ENCODE peak calls at places on chromosomes 6 and 20, in four cellular contexts. O is GM23338, M is left lung, S is osteoblast. P is an unnamed sample.
A peak's percentile ranks its signal among the peaks of the same experiment; 100 is the strongest.

GRCh38 chr20:21719592-21720214 is 14.2 kb downstream of the PAX1 start:
- DNase-seq in O (peak; percentile 87), M (no peak), S (peak; percentile 78), P (peak; percentile 90)

GRCh38 chr20:22001886-22002285 is 296.4 kb downstream of the PAX1 start:
- DNase-seq in O (no peak), M (no peak), S (no peak), P (no peak)

GRCh38 chr6:163180874-163181541 is 233.5 kb upstream of the QKI start:
- DNase-seq in O (peak; percentile 86), M (no peak), S (peak; percentile 79), P (peak; percentile 92)

GRCh38 chr6:108559884-108560462 is 744 bp upstream of the FOXO3 start:
- DNase-seq in O (peak; percentile 90), M (no peak), S (peak; percentile 88), P (peak; percentile 90)

GRCh38 chr6:170147056-170147787 is 143.7 kb downstream of the DLL1 start:
- DNase-seq in O (no peak), M (peak; percentile 66), S (peak; percentile 61), P (peak; percentile 44)

GRCh38 chr6:121382467-121383121 is 48.3 kb upstream of the TBC1D32 start:
- DNase-seq in O (no peak), M (no peak), S (no peak), P (no peak)

GRCh38 chr6:104754788-104755409 is 104.8 kb downstream of the HACE1 start:
- DNase-seq in O (no peak), M (no peak), S (no peak), P (no peak)

GRCh38 chr6:123967900-123968299 is 164.2 kb downstream of the NKAIN2 start:
- DNase-seq in O (no peak), M (no peak), S (no peak), P (no peak)

GRCh38 chr20:49549806-49550551 is 18.0 kb downstream of the PTGIS start:
- DNase-seq in O (no peak), M (no peak), S (no peak), P (no peak)

GRCh38 chr6:88870728-88871330 is 92.6 kb downstream of the RNGTT start:
- DNase-seq in O (peak; percentile 70), M (no peak), S (no peak), P (no peak)

GRCh38 chr6:144855812-144856531 is 570.8 kb downstream of the UTRN start:
- DNase-seq in O (no peak), M (no peak), S (no peak), P (no peak)

GRCh38 chr20:49819702-49820101 is 7.1 kb downstream of the SLC9A8 start:
- DNase-seq in O (no peak), M (no peak), S (no peak), P (no peak)

GRCh38 chr6:167152858-167153257 is 4.9 kb downstream of the GPR31 start:
- DNase-seq in O (no peak), M (no peak), S (no peak), P (no peak)

GRCh38 chr20:1266167-1266973 is at the start of gene SNPH:
- DNase-seq in O (peak; percentile 85), M (peak; percentile 90), S (peak; percentile 87), P (peak; percentile 89)

GRCh38 chr6:5730586-5731263 is 276.0 kb downstream of the NRN1 start:
- DNase-seq in O (no peak), M (no peak), S (peak; percentile 73), P (no peak)

GRCh38 chr6:157139054-157139708 is 184.1 kb downstream of the TMEM242 start:
- DNase-seq in O (peak; percentile 71), M (no peak), S (peak; percentile 57), P (peak; percentile 88)

GRCh38 chr6:155693573-155694428 is 238.2 kb upstream of the NOX3 start:
- DNase-seq in O (no peak), M (no peak), S (no peak), P (no peak)

GRCh38 chr6:25703005-25703404 is 51.0 kb downstream of the SCGN start:
- DNase-seq in O (no peak), M (no peak), S (no peak), P (no peak)

GRCh38 chr6:132209351-132209750 is 191.9 kb downstream of the MOXD1 start:
- DNase-seq in O (no peak), M (no peak), S (no peak), P (no peak)

GRCh38 chr6:22570185-22570551 is 802 bp downstream of the HDGFL1 start:
- DNase-seq in O (peak; percentile 6), M (peak; percentile 71), S (no peak), P (no peak)

GRCh38 chr20:14707026-14707680 is 369.7 kb upstream of the FLRT3 start:
- DNase-seq in O (no peak), M (no peak), S (no peak), P (no peak)

GRCh38 chr6:28776269-28777146 is 147.3 kb downstream of the TRIM27 start:
- DNase-seq in O (peak; percentile 95), M (no peak), S (no peak), P (peak; percentile 78)

GRCh38 chr6:15399651-15400470 is 154.0 kb downstream of the JARID2 start:
- DNase-seq in O (no peak), M (no peak), S (peak; percentile 88), P (peak; percentile 69)

GRCh38 chr6:108690326-108691000 is 129.7 kb downstream of the FOXO3 start:
- DNase-seq in O (no peak), M (no peak), S (no peak), P (peak; percentile 30)

GRCh38 chr6:134046054-134046453 is 6.4 kb downstream of the SLC2A12 start:
- DNase-seq in O (no peak), M (no peak), S (no peak), P (peak; percentile 3)
- H3K27ac ChIP-seq in O (no peak overlapping the region), M (no peak overlapping the region), S (no peak overlapping the region), P (no peak overlapping the region)

GRCh38 chr6:33198159-33198852 is 2.2 kb downstream of the RXRB start:
- DNase-seq in O (no peak), M (no peak), S (peak; percentile 77), P (no peak)
- H3K4me3 ChIP-seq in O (no peak overlapping the region), M (no peak overlapping the region), S (no peak overlapping the region), P (no peak overlapping the region)

DNA sequence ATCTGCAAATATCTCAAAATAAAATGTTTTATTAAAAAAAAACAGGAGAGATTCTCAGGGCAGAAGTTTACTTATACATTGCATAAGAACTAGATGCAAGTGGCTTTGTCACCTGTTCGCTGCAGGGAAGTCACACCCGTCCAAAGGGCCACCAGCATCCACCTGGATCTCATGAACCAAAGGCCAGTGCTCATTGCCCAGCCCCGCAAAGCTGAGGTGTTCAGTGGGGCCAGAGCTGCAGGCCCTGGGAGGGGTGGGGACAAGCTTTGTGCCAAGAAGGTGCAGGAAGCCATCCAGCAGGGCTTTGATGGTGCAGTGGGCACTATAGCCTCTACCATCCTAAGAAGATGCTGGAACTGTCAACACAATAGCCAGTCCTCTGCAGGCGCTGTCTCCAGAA is 15.6 kb upstream of the CD93 start:
- DNase-seq in O (no peak), M (no peak), S (no peak), P (no peak)
- H3K27me3 ChIP-seq in O (no peaks in the 10 kb centered on the region), M (no peaks in the 10 kb centered on the region), S (no peaks in the 10 kb centered on the region), P (no peaks in the 10 kb centered on the region)

DNA sequence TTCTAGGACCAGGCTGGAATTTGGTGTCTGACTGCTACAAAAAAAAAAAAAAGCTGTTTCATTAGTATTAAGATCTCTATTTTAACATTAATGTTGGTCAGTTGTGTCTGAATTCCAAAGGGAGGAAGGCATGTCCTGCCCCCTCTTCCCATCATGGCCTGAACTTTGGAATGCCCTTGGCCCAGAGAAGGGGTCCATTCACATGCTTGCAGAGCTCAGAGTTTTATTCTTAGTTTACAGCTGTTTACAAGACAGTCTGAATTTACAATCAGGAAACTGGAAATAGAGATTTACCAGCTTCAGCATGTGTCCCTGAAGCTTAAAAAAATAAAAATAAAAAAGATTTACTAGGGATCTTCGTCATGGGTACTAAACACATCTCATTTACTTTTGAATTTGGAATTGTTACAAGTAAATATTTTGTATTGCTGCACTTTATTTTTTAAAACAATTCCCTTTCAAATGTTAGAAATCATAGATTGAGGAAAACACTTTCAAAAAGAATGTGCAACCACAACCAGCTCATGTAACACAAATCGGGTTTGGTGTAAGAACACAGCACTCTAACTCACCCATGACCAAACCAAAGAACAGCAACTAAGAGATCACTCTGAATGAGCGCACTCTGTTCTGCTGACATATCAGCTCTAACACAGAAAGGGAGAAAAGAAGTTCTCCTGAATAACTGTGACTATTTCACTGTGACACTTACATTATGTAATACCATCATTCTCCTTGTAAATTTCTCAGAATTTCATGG is 6.6 kb upstream of the SERPINB6 start:
- DNase-seq in O (no peak), M (no peak), S (no peak), P (no peak)
- H3K27ac ChIP-seq in O (no peak overlapping the region), M (no peak overlapping the region), S (peak overlapping the region; percentile 81), P (no peak overlapping the region)

P was measured in endodermal cell.